ENCODE peak calls at places on chromosomes 2 and 18, in eight cellular contexts. E, P, I, R, W, H, J and X are unnamed samples.

GRCh38 chr2:160590664-160591063 is 97.1 kb upstream of the RBMS1 start:
- DNase-seq in E (no peak), P (no peak), I (no peak), R (no peak), W (no peak), H (no peak), J (no peak), X (no peak)

GRCh38 chr2:158487419-158487818 is 30.7 kb downstream of the PKP4 start:
- DNase-seq in E (no peak), P (no peak), I (peak), R (no peak), W (no peak), H (no peak), J (no peak), X (no peak)

GRCh38 chr2:234823877-234824376 is 127.9 kb upstream of the SH3BP4 start:
- DNase-seq in E (no peak), P (no peak), I (peak), R (no peak), W (peak), H (peak), J (peak), X (no peak)

GRCh38 chr18:77981874-77982273 is 732.2 kb downstream of the GALR1 start:
- DNase-seq in E (no peak), P (no peak), I (no peak), R (no peak), W (no peak), H (no peak), J (no peak), X (no peak)

GRCh38 chr2:165794520-165794882 is 454 bp upstream of the GALNT3 start:
- DNase-seq in E (peak), P (no peak), I (peak), R (peak), W (no peak), H (no peak), J (peak), X (peak)

GRCh38 chr18:62109676-62110075 is 77.2 kb downstream of the PIGN start:
- DNase-seq in E (no peak), P (no peak), I (no peak), R (no peak), W (no peak), H (no peak), J (no peak), X (no peak)

GRCh38 chr2:39743170-39743851 is 35.7 kb downstream of the THUMPD2 start:
- DNase-seq in E (no peak), P (no peak), I (peak), R (no peak), W (no peak), H (no peak), J (peak), X (no peak)

GRCh38 chr2:145827235-145827634 is 1307.3 kb upstream of the ZEB2 start:
- DNase-seq in E (no peak), P (no peak), I (no peak), R (no peak), W (no peak), H (no peak), J (no peak), X (no peak)

GRCh38 chr2:111662771-111663470 is 221.1 kb downstream of the ANAPC1 start:
- DNase-seq in E (no peak), P (no peak), I (peak), R (no peak), W (no peak), H (no peak), J (no peak), X (no peak)

GRCh38 chr2:6310910-6311215 is 554.8 kb downstream of the CMPK2 start:
- DNase-seq in E (no peak), P (no peak), I (no peak), R (no peak), W (no peak), H (no peak), J (no peak), X (no peak)

GRCh38 chr2:57126410-57126809 is 920.2 kb upstream of the VRK2 start:
- DNase-seq in E (peak), P (no peak), I (no peak), R (no peak), W (no peak), H (no peak), J (peak), X (no peak)